ENCODE peak calls at places on chromosomes 13 and 19, in six cellular contexts. Z is retinal pigment epithelial cell, T is mesothelial cell of epicardium, X is heart left ventricle, C is Calu3, S is RWPE1. N is an unnamed sample.

GRCh38 chr13:112154301-112155060 is 87.5 kb downstream of the SOX1 start:
- DNase-seq in S (no peak), Z (no peak), T (no peak), C (no peak), X (no peak), N (no peak)

GRCh38 chr13:40172878-40173277 is 493.6 kb downstream of the FOXO1 start:
- DNase-seq in C (no peak), T (no peak), S (no peak), Z (no peak), X (peak), N (no peak)

GRCh38 chr13:90375851-90376250 is 971.6 kb upstream of the MIR17HG start:
- DNase-seq in T (no peak), Z (no peak), X (no peak), S (no peak), C (no peak), N (peak)

GRCh38 chr13:98307392-98307743 is 130.3 kb upstream of the RNF113B start:
- DNase-seq in T (no peak), X (peak), C (no peak), Z (no peak), S (no peak), N (no peak)

GRCh38 chr13:50198508-50198907 is 183.3 kb downstream of the KCNRG start:
- DNase-seq in Z (no peak), S (peak), C (no peak), T (no peak), X (no peak), N (no peak)

GRCh38 chr13:66567899-66568612 is 662.1 kb downstream of the PCDH9 start:
- DNase-seq in X (no peak), Z (no peak), T (no peak), C (no peak), S (no peak), N (no peak)

GRCh38 chr13:25608181-25608580 is 236.4 kb downstream of the ATP8A2 start:
- DNase-seq in S (no peak), C (no peak), T (no peak), Z (no peak), X (no peak), N (no peak)

GRCh38 chr19:6740589-6741348 is 1.3 kb downstream of the TRIP10 start:
- DNase-seq in Z (no peak), S (no peak), C (peak), T (peak), X (peak), N (no peak)

GRCh38 chr19:19113040-19113541 is 25.2 kb downstream of the TMEM161A start:
- DNase-seq in S (no peak), X (no peak), C (no peak), T (no peak), Z (no peak), N (peak)

GRCh38 chr19:5623397-5624153 is 692 bp downstream of the SAFB start:
- DNase-seq in T (peak), X (peak), Z (no peak), S (no peak), C (no peak), N (no peak)

GRCh38 chr13:99353836-99354235 is 46.6 kb upstream of the GPR183 start:
- DNase-seq in X (no peak), T (no peak), C (no peak), Z (no peak), S (no peak), N (peak)

GRCh38 chr19:15787611-15788155 is at the start of gene OR10H5:
- DNase-seq in S (no peak), Z (no peak), T (no peak), X (no peak), C (no peak), N (no peak)

GRCh38 chr19:21604941-21605548 is 99.6 kb downstream of the ZNF429 start:
- DNase-seq in S (peak), T (no peak), X (no peak), C (no peak), Z (peak), N (no peak)

GRCh38 chr13:79829880-79830279 is 348.9 kb downstream of the NDFIP2 start:
- DNase-seq in Z (no peak), X (no peak), C (no peak), T (no peak), S (no peak), N (no peak)

GRCh38 chr19:4206818-4207484 is 22.4 kb upstream of the EBI3 start:
- DNase-seq in C (peak), T (no peak), X (no peak), Z (no peak), S (no peak), N (peak)
- TF ChIP-seq CTCF in C (no peak), T (no peak), X (no peak), Z (peak), S (no peak), N (peak)

GRCh38 chr13:72952529-72953141 is 106.2 kb upstream of the KLF5 start:
- DNase-seq in X (no peak), Z (no peak), C (no peak), T (no peak), S (no peak), N (no peak)
- TF ChIP-seq CTCF in X (no peak), Z (peak), C (no peak), T (no peak), S (no peak), N (peak)

DNA sequence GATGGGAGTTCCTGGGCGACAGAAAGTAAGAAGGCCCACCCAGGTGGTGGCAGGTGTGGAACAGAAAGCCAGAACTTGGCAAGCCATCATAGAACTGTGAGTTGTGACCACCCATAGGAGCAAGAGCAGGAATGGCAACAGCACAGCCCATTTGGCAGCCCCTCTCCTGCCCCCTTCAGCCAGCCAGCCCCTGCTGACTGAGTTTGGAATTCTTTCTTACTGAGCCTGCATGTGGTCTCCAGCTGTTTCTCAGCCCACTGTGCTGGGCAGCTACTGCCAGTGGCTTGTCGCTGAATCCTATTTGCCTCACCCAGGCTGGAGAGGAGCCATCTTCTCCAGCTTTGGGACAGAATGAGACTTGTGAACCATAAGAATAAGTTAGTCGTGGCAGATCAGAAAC is 28.3 kb downstream of the CNMD start:
- DNase-seq in S (no peak), T (no peak), X (no peak), Z (no peak), C (no peak), N (no peak)
- TF ChIP-seq CTCF in S (no peak), T (no peak), X (no peak), Z (no peak), C (no peak), N (no peak)

GRCh38 chr19:36579255-36579654 is 6.2 kb upstream of the ZNF529 start:
- DNase-seq in S (no peak), X (no peak), C (no peak), T (no peak), Z (no peak), N (no peak)
- TF ChIP-seq CTCF in S (no peak), X (no peak), C (no peak), T (no peak), Z (no peak), N (no peak)

GRCh38 chr13:44879452-44880058 is 109.7 kb downstream of the NUFIP1 start:
- DNase-seq in S (no peak), Z (no peak), T (no peak), X (no peak), C (peak), N (peak)

GRCh38 chr13:44873486-44873885 is 115.8 kb downstream of the NUFIP1 start:
- DNase-seq in Z (no peak), X (no peak), C (no peak), S (no peak), T (no peak), N (no peak)

GRCh38 chr13:44874886-44875630 is 114.2 kb downstream of the NUFIP1 start:
- DNase-seq in C (no peak), Z (no peak), T (no peak), X (no peak), S (no peak), N (no peak)

GRCh38 chr13:44874176-44874575 is 115.1 kb downstream of the NUFIP1 start:
- DNase-seq in S (no peak), C (no peak), T (no peak), X (no peak), Z (no peak), N (no peak)

DNA sequence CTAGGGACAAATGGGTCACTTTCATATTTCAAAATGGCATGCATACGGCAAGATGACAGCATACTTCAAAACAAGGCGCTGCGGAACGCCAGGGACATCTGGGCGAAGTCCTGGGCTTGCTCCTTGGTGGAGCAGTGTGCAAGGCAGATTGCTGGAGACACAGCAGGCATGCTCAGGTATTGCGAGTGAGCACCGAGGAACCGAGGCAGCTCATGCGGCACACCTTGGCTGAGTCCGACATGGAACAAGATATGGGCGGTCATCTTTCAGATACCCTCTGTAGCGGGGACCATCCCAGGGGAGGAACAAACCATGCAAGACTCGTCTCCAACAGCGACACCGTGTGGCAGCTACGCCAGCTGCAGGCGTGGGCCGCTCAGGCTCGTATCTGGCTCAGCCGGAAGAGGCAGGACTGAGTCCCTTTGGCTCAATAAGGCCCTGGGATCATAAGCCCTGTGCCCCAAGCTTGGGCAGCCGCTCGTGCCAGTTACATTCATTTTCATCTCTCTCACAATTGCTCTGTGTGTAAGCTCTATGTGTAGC is 112.4 kb downstream of the NUFIP1 start:
- DNase-seq in Z (no peak), C (no peak), T (no peak), X (no peak), S (no peak), N (no peak)
- TF ChIP-seq CTCF in Z (peak), C (no peak), T (no peak), X (peak), S (no peak), N (peak)

N was measured in HFFc6.